ENCODE peak calls at places on chromosomes 6 and 20, in seven cellular contexts. Y, E, L, G, B, K and M are unnamed samples.

GRCh38 chr20:57612916-57613315 is 7.3 kb downstream of the ZBP1 start:
- DNase-seq in L (no peak), Y (peak), G (no peak), B (no peak), E (no peak), K (no peak), M (no peak)

GRCh38 chr6:96899019-96899418 is 1.3 kb upstream of the NDUFAF4 start:
- DNase-seq in G (no peak), B (peak), L (peak), Y (no peak), K (peak), E (peak), M (no peak)

GRCh38 chr20:62366370-62367135 is 559 bp downstream of the LAMA5 start:
- DNase-seq in G (peak), L (no peak), B (no peak), Y (peak), E (no peak), K (no peak), M (no peak)

GRCh38 chr20:63090682-63091571 is 84.2 kb upstream of the BHLHE23 start:
- DNase-seq in K (no peak), L (peak), G (peak), E (no peak), Y (peak), B (no peak), M (no peak)

GRCh38 chr6:3337521-3338350 is 79.0 kb downstream of the PSMG4 start:
- DNase-seq in K (no peak), Y (no peak), G (no peak), E (peak), L (no peak), B (no peak), M (no peak)

GRCh38 chr6:43170452-43171283 is at the start of gene SRF:
- DNase-seq in Y (peak), B (peak), G (peak), L (peak), K (peak), E (peak), M (peak)

GRCh38 chr6:169326067-169326799 is 72.6 kb upstream of the THBS2 start:
- DNase-seq in L (no peak), E (peak), G (no peak), K (peak), B (no peak), Y (peak), M (no peak)

GRCh38 chr6:134029495-134030455 is 22.6 kb downstream of the SLC2A12 start:
- DNase-seq in Y (no peak), E (no peak), L (no peak), B (no peak), G (no peak), K (peak), M (no peak)

GRCh38 chr6:112216699-112217551 is 37.4 kb downstream of the LAMA4 start:
- DNase-seq in Y (no peak), G (no peak), E (no peak), B (peak), L (no peak), K (peak), M (no peak)

GRCh38 chr6:45021652-45022051 is 306.5 kb upstream of the RUNX2 start:
- DNase-seq in G (no peak), E (no peak), L (no peak), K (no peak), B (no peak), Y (no peak), M (no peak)

GRCh38 chr6:9412951-9413559 is 977.7 kb upstream of the SLC35B3 start:
- DNase-seq in B (no peak), L (peak), G (peak), Y (no peak), K (no peak), E (peak), M (no peak)

GRCh38 chr6:138087549-138087948 is 19.7 kb downstream of the PERP start:
- DNase-seq in K (no peak), Y (no peak), B (no peak), L (no peak), G (no peak), E (no peak), M (no peak)

GRCh38 chr20:19706463-19706862 is 51.6 kb upstream of the RIN2 start:
- DNase-seq in Y (peak), B (no peak), K (no peak), E (no peak), L (no peak), G (no peak), M (no peak)

GRCh38 chr6:52922161-52922560 is 12.7 kb upstream of the GSTA3 start:
- DNase-seq in E (no peak), K (no peak), Y (no peak), B (no peak), G (no peak), L (no peak), M (no peak)

GRCh38 chr20:57806975-57807374 is 97.2 kb upstream of the PMEPA1 start:
- DNase-seq in E (no peak), L (no peak), K (no peak), G (no peak), Y (no peak), B (no peak), M (no peak)

DNA sequence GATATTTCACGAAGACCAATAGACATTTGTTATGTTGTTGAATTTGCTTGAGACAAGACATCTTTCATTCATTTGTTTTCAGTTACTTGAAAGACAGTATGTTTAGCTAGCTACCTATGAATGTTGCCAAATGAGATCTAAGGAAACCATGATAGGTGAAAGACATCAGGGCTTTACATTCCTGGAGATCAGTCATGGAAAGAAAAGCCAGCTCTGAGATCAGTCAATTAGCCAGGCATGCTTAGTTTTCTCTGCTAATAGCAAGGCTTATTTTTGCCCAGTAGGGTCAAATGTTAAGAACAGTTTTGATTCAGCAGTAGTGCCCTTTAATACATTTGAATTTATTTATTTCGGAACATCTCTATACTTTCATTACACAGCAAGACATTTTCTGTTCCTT is 116.5 kb upstream of the EDN1 start:
- DNase-seq in E (no peak), K (no peak), G (no peak), B (no peak), Y (no peak), L (no peak), M (no peak)
- H3K4me3 ChIP-seq in E (no peak), K (no peak), G (no peak), B (no peak), Y (no peak), L (no peak), M (no peak)

GRCh38 chr20:53875452-53875851 is 194.9 kb downstream of the BCAS1 start:
- DNase-seq in G (peak), Y (peak), L (peak), E (no peak), K (no peak), B (no peak), M (no peak)
- TF ChIP-seq CTCF in G (no peak), Y (no peak), L (no peak), E (no peak), K (no peak), B (no peak), M (no peak)

GRCh38 chr20:32457476-32457986 is 99.4 kb downstream of the ASXL1 start:
- DNase-seq in E (peak), G (peak), L (peak), B (no peak), K (peak), Y (no peak), M (no peak)

GRCh38 chr20:32460231-32460630 is 102.1 kb downstream of the ASXL1 start:
- DNase-seq in L (no peak), Y (no peak), G (peak), K (no peak), E (no peak), B (no peak), M (no peak)

GRCh38 chr20:32458837-32459220 is 100.7 kb downstream of the ASXL1 start:
- DNase-seq in Y (no peak), E (no peak), G (peak), B (no peak), L (no peak), K (no peak), M (no peak)

GRCh38 chr20:32456869-32457421 is 98.8 kb downstream of the ASXL1 start:
- DNase-seq in G (no peak), L (peak), E (peak), K (no peak), Y (no peak), B (no peak), M (no peak)

DNA sequence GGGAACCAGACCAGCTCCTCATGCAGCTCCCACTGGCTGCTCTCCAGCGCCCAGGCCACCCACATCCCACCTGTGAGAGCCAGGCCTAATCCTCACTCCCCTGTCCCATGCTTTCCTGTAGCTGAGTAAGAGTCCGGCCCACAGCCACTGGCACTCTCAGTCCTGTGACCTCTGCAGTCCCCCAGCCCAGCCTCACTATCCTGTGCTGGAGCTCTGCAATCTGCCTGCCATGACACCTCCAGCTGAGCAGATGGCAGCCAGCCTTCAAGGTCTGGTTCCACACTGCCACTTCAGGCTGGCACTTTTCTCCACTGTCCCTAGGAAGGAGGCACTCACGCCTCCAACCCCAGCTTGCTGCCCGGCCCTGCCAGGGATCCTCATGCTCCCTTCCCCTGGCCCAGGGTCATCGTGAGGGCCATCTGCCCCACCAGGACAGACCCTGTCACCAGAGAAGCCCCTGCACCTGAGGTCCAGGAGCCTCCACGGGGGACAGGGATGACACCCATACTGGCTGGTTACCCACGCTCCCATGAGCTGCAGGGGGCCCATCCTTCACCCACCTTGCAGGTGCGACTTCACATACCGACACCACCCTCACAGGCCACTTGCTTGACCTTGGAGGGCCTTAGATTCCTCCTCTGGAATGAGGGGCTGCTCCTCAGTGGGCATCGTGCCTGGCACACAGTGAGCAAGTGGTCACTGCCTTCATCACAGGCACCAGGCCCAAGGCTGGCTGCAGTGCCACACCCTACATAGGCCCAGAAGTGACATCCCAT is 100.1 kb downstream of the ASXL1 start:
- DNase-seq in Y (no peak), G (peak), B (no peak), E (peak), K (no peak), L (no peak), M (no peak)
- H3K4me3 ChIP-seq in Y (no peak), G (no peak), B (peak), E (no peak), K (no peak), L (no peak), M (no peak)

GRCh38 chr6:128520436-128521301 is at the start of gene PTPRK:
- DNase-seq in K (peak), B (peak), Y (peak), E (peak), G (peak), L (peak), M (peak)

GRCh38 chr6:128521302-128521632 is 868 bp upstream of the PTPRK start:
- DNase-seq in L (no peak), G (no peak), K (no peak), Y (no peak), E (peak), B (no peak), M (no peak)

GRCh38 chr6:128519132-128519930 is 1.1 kb downstream of the PTPRK start:
- DNase-seq in Y (peak), G (peak), B (no peak), L (peak), K (no peak), E (peak), M (no peak)

GRCh38 chr6:128518531-128519131 is 1.8 kb downstream of the PTPRK start:
- DNase-seq in Y (no peak), L (no peak), E (no peak), B (no peak), G (no peak), K (no peak), M (no peak)

GRCh38 chr6:128519931-128520435 is 416 bp downstream of the PTPRK start:
- DNase-seq in Y (peak), K (no peak), B (no peak), L (no peak), G (no peak), E (peak), M (peak)
- TF ChIP-seq CTCF in Y (no peak), K (no peak), B (no peak), L (no peak), G (no peak), E (no peak), M (no peak)

GRCh38 chr6:116447052-116447451 is 14.1 kb upstream of the CALHM6 start:
- DNase-seq in K (no peak), B (no peak), L (no peak), Y (no peak), E (no peak), G (no peak), M (no peak)
- H3K4me3 ChIP-seq in K (no peak), B (peak), L (no peak), Y (no peak), E (no peak), G (no peak), M (no peak)

GRCh38 chr20:16279320-16279719 is 293.9 kb downstream of the KIF16B start:
- DNase-seq in G (no peak), Y (no peak), L (no peak), E (no peak), K (no peak), B (no peak), M (no peak)
- TF ChIP-seq CTCF in G (no peak), Y (no peak), L (no peak), E (no peak), K (no peak), B (no peak), M (no peak)

GRCh38 chr20:9506964-9507369 is 7.4 kb upstream of the LAMP5 start:
- DNase-seq in E (no peak), K (no peak), L (no peak), Y (no peak), G (no peak), B (no peak), M (no peak)

GRCh38 chr20:9508240-9508661 is 6.1 kb upstream of the LAMP5 start:
- DNase-seq in Y (no peak), E (no peak), K (no peak), L (no peak), G (no peak), B (no peak), M (no peak)

GRCh38 chr20:9510926-9511325 is 3.5 kb upstream of the LAMP5 start:
- DNase-seq in K (no peak), E (no peak), L (no peak), Y (no peak), B (no peak), G (no peak), M (no peak)

GRCh38 chr20:9507544-9508239 is 6.7 kb upstream of the LAMP5 start:
- DNase-seq in G (no peak), L (no peak), B (no peak), K (no peak), E (no peak), Y (no peak), M (no peak)

DNA sequence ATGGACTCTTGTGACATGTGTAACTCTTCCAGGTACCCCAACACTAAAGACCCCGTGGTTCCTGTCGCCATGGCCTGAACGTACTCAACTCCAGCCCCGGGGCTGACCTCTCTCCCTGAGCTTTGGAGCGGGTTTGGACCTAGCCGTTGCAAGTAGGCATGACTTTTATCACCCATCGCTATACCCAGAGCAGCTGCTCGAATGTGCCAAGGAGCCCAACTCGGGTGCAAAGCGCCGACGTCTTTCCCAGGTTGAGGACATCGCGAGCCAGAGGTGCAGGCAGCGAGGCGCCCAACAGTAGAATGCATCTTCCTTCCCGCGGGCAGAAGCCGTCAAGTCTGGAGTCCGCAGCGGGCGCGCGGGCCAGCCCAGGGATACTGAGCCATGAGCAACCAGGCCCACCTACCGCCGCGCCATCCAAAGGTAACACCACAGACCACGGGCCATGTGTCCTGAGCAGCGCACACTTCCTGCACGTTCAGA is 5.7 kb upstream of the LAMP5 start:
- DNase-seq in Y (no peak), E (no peak), L (no peak), G (no peak), K (no peak), B (no peak), M (no peak)
- H3K4me3 ChIP-seq in Y (no peak), E (no peak), L (no peak), G (no peak), K (no peak), B (no peak), M (no peak)

DNA sequence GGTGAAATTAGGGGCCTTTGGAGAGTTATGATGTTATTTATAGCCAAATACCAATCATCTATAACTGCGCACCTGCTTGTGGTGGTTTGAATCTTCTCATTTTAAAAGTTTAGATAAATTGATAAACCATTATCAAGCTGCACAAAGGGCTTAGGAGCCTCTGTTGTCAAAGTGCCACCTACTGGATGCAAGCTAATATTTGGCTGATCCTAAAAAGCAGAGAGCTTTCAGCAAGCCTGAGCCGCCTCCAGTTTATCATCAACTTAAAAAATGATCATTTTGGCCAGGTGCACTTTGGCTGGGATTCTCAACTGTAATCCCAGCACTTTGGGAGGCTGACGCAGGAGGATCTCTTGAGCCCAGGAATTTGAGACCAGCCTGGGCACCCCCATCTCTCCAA is 58.5 kb upstream of the ATXN1 start:
- DNase-seq in B (no peak), E (peak), K (peak), L (no peak), G (no peak), Y (no peak), M (no peak)
- TF ChIP-seq CTCF in B (peak), E (peak), K (peak), L (no peak), G (peak), Y (no peak), M (no peak)

GRCh38 chr6:156762547-156762946 is 14.6 kb upstream of the ARID1B start:
- DNase-seq in G (no peak), B (no peak), K (no peak), E (no peak), Y (no peak), L (no peak), M (no peak)

GRCh38 chr6:156756630-156757610 is 20.3 kb upstream of the ARID1B start:
- DNase-seq in G (no peak), E (no peak), B (no peak), L (no peak), Y (no peak), K (no peak), M (no peak)

GRCh38 chr6:156765117-156765516 is 12.1 kb upstream of the ARID1B start:
- DNase-seq in G (no peak), B (no peak), Y (peak), E (no peak), K (no peak), L (no peak), M (no peak)

GRCh38 chr6:156757849-156758248 is 19.3 kb upstream of the ARID1B start:
- DNase-seq in L (no peak), Y (no peak), K (no peak), E (no peak), B (no peak), G (no peak), M (no peak)

DNA sequence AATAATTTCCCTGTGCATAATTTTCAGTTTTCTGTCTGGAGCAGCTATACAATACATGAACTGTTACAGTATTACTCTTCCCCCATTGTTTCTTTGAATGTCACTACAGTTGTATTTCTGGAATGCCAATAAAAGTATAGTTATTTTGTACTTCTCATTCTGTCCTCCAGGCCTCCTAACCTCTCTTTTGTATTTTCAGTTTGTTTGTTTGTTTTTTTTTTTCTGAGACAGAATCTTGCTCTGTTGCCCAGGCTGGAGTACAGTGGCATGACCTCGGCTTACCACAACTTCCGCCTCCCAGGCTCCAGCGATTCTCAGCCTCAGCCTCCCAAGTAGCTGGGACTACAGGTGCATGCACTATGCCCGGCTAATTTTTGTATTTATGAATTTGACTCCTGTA is 16.8 kb upstream of the ARID1B start:
- DNase-seq in K (no peak), Y (no peak), E (no peak), L (no peak), G (no peak), B (no peak), M (no peak)
- H3K4me3 ChIP-seq in K (no peak), Y (no peak), E (no peak), L (no peak), G (no peak), B (no peak), M (no peak)

DNA sequence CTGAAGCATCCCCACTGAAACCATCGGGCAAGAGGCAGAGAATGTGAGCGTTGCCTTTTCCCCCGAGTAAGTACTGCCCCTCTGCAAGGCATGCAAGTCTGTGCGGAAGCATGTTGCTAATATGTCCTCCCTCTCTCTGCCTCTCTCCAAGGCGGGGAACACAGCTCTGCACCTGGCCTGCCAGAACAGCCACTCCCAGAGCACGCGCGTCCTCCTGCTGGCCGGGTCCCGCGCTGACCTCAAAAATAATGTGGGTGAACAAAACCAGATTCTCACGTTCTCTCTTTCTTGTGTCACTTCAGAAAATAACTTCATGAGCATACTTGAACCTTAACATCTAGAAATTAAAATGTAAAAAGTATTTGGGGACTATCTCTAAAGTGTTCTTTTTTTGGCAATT is 26.4 kb downstream of the LYRM2 start:
- DNase-seq in B (no peak), E (no peak), G (no peak), L (no peak), Y (no peak), K (no peak), M (no peak)
- TF ChIP-seq CTCF in B (no peak), E (no peak), G (no peak), L (no peak), Y (no peak), K (no peak), M (no peak)